ENCODE peak calls at places on chromosomes 16 and 17, in five cellular contexts. One of them, this sample, is unnamed.

GRCh38 chr17:4003501-4004421 is 39.5 kb upstream of the ATP2A3 start:
- DNase-seq in lung microvascular endothelial cell: no peak
- DNase-seq in uterus: no peak
- DNase-seq in naive thymus-derived CD8-positive, alpha-beta T cell: no peak
- DNase-seq in fibroblast of mammary gland: no peak
- DNase-seq in this sample: no peak

GRCh38 chr17:3954921-3955320 is 9.3 kb downstream of the ATP2A3 start:
- DNase-seq in lung microvascular endothelial cell: no peak
- DNase-seq in uterus: no peak
- DNase-seq in naive thymus-derived CD8-positive, alpha-beta T cell: no peak
- DNase-seq in fibroblast of mammary gland: no peak
- DNase-seq in this sample: no peak

GRCh38 chr17:44541884-44542581 is 15.3 kb upstream of the FZD2 start:
- DNase-seq in lung microvascular endothelial cell: no peak
- DNase-seq in uterus: no peak
- DNase-seq in naive thymus-derived CD8-positive, alpha-beta T cell: no peak
- DNase-seq in fibroblast of mammary gland: no peak
- DNase-seq in this sample: no peak

GRCh38 chr16:18999045-18999393 is 15.3 kb downstream of the TMC7 start:
- DNase-seq in lung microvascular endothelial cell: no peak
- DNase-seq in uterus: no peak
- DNase-seq in naive thymus-derived CD8-positive, alpha-beta T cell: no peak
- DNase-seq in fibroblast of mammary gland: no peak
- DNase-seq in this sample: no peak

GRCh38 chr17:17467021-17467420 is 9.8 kb upstream of the MED9 start:
- DNase-seq in lung microvascular endothelial cell: no peak
- DNase-seq in uterus: no peak
- DNase-seq in naive thymus-derived CD8-positive, alpha-beta T cell: no peak
- DNase-seq in fibroblast of mammary gland: no peak
- DNase-seq in this sample: no peak

GRCh38 chr16:17766012-17766411 is 295.3 kb upstream of the XYLT1 start:
- DNase-seq in lung microvascular endothelial cell: no peak
- DNase-seq in uterus: no peak
- DNase-seq in naive thymus-derived CD8-positive, alpha-beta T cell: no peak
- DNase-seq in fibroblast of mammary gland: no peak
- DNase-seq in this sample: no peak

GRCh38 chr17:36592316-36592710 is 634 bp downstream of the DHRS11 start:
- DNase-seq in lung microvascular endothelial cell: no peak
- DNase-seq in uterus: no peak
- DNase-seq in naive thymus-derived CD8-positive, alpha-beta T cell: no peak
- DNase-seq in fibroblast of mammary gland: no peak
- DNase-seq in this sample: no peak

GRCh38 chr16:79599256-79599836 is 1.2 kb downstream of the MAF start:
- DNase-seq in lung microvascular endothelial cell: peak
- DNase-seq in uterus: peak
- DNase-seq in naive thymus-derived CD8-positive, alpha-beta T cell: peak
- DNase-seq in fibroblast of mammary gland: no peak
- DNase-seq in this sample: no peak

GRCh38 chr16:2027024-2028010 is 615 bp downstream of the NHERF2 start:
- DNase-seq in lung microvascular endothelial cell: peak
- DNase-seq in uterus: no peak
- DNase-seq in naive thymus-derived CD8-positive, alpha-beta T cell: peak
- DNase-seq in fibroblast of mammary gland: no peak
- DNase-seq in this sample: no peak

GRCh38 chr16:57994778-57995177 is 5.7 kb downstream of the ZNF319 start:
- DNase-seq in lung microvascular endothelial cell: peak
- DNase-seq in uterus: no peak
- DNase-seq in naive thymus-derived CD8-positive, alpha-beta T cell: peak
- DNase-seq in fibroblast of mammary gland: peak
- DNase-seq in this sample: no peak

GRCh38 chr17:8210761-8211458 is 535 bp upstream of the AURKB start:
- DNase-seq in lung microvascular endothelial cell: peak
- DNase-seq in uterus: no peak
- DNase-seq in naive thymus-derived CD8-positive, alpha-beta T cell: no peak
- DNase-seq in fibroblast of mammary gland: peak
- DNase-seq in this sample: no peak

GRCh38 chr16:85750021-85750826 is 672 bp downstream of the C16orf74 start:
- DNase-seq in lung microvascular endothelial cell: peak
- DNase-seq in uterus: peak
- DNase-seq in naive thymus-derived CD8-positive, alpha-beta T cell: peak
- DNase-seq in fibroblast of mammary gland: no peak
- DNase-seq in this sample: no peak

This sample was measured in naive thymus-derived CD4-positive, alpha-beta T cell.